ENCODE peak calls at places on chromosomes 3 and 15, in six cellular contexts. N, T, L, D, I and S are unnamed samples.

GRCh38 chr3:73571238-73571741 is 53.5 kb downstream of the PDZRN3 start:
- DNase-seq in I (no peak), N (no peak), D (no peak), T (no peak), L (no peak), S (no peak)

GRCh38 chr3:45547202-45547701 is 47.3 kb upstream of the LIMD1 start:
- DNase-seq in T (no peak), L (no peak), I (no peak), N (no peak), D (no peak), S (no peak)

GRCh38 chr3:176046717-176047116 is 1150.6 kb downstream of the TBL1XR1 start:
- DNase-seq in I (no peak), D (no peak), L (no peak), T (no peak), N (no peak), S (no peak)

GRCh38 chr3:66425032-66425431 is 75.8 kb downstream of the LRIG1 start:
- DNase-seq in I (no peak), N (no peak), D (no peak), T (no peak), L (peak), S (no peak)

GRCh38 chr3:187025656-187026320 is 95.5 kb downstream of the ST6GAL1 start:
- DNase-seq in T (no peak), D (peak), L (no peak), N (no peak), I (no peak), S (no peak)

GRCh38 chr3:11661827-11662226 is 18.1 kb upstream of the VGLL4 start:
- DNase-seq in D (no peak), T (no peak), L (no peak), N (peak), I (no peak), S (no peak)

GRCh38 chr3:189502676-189503257 is 128.4 kb upstream of the TP63 start:
- DNase-seq in N (no peak), T (no peak), D (no peak), L (no peak), I (no peak), S (no peak)

GRCh38 chr3:121951291-121951690 is 57.1 kb downstream of the SLC15A2 start:
- DNase-seq in D (no peak), T (no peak), N (peak), L (no peak), I (no peak), S (no peak)

GRCh38 chr15:76501726-76502125 is 165.2 kb downstream of the ISL2 start:
- DNase-seq in N (peak), L (no peak), I (no peak), D (no peak), T (no peak), S (no peak)

GRCh38 chr3:197371521-197372075 is 73.2 kb upstream of the DLG1 start:
- DNase-seq in T (no peak), L (no peak), N (no peak), I (no peak), D (no peak), S (no peak)

GRCh38 chr3:29145370-29145769 is 135.5 kb upstream of the RBMS3 start:
- DNase-seq in D (no peak), N (no peak), L (no peak), T (no peak), I (no peak), S (no peak)

GRCh38 chr3:178072931-178073330 is 463.3 kb upstream of the KCNMB2 start:
- DNase-seq in I (no peak), N (peak), T (no peak), D (no peak), L (no peak), S (no peak)

GRCh38 chr15:83837946-83838571 is 184.1 kb downstream of the ADAMTSL3 start:
- DNase-seq in I (no peak), N (peak), D (no peak), L (peak), T (no peak), S (peak)

GRCh38 chr3:144403040-144403457 is 431.4 kb downstream of the DIPK2A start:
- DNase-seq in D (no peak), T (no peak), N (peak), I (no peak), L (no peak), S (no peak)

GRCh38 chr3:149736180-149737100 is 15.8 kb downstream of the COMMD2 start:
- DNase-seq in T (no peak), I (no peak), D (no peak), N (peak), L (no peak), S (no peak)

GRCh38 chr3:125594581-125595011 is 701 bp downstream of the OSBPL11 start:
- DNase-seq in T (no peak), D (no peak), I (peak), N (peak), L (no peak), S (no peak)